ENCODE peak calls at places on chromosomes 12 and 14, in eight cellular contexts. A is cardiac fibroblast; M is H9; P is mesothelial cell of epicardium; Q is CD4-positive, alpha-beta T cell; C is heart right ventricle; G is choroid plexus epithelial cell; Y is fibroblast of the aortic adventitia. X is an unnamed sample.

GRCh38 chr14:106841701-106842100 is 1315.3 kb downstream of the TMEM121 start:
- DNase-seq in A (no peak), M (no peak), P (no peak), Q (no peak), C (no peak), G (no peak), Y (no peak), X (no peak)

GRCh38 chr12:82966160-82966559 is 279.5 kb downstream of the TMTC2 start:
- DNase-seq in A (peak), M (no peak), P (no peak), Q (no peak), C (no peak), G (peak), Y (no peak), X (no peak)

GRCh38 chr12:2959194-2959507 is at the start of gene TEAD4:
- DNase-seq in A (peak), M (peak), P (peak), Q (no peak), C (peak), G (peak), Y (peak), X (no peak)

GRCh38 chr14:91867316-91867988 is at the start of gene TC2N:
- DNase-seq in A (no peak), M (no peak), P (no peak), Q (peak), C (no peak), G (no peak), Y (no peak), X (no peak)

GRCh38 chr14:104800600-104801283 is at the start of gene ZBTB42:
- DNase-seq in A (peak), M (peak), P (peak), Q (peak), C (peak), G (peak), Y (peak), X (no peak)

GRCh38 chr12:57694459-57695019 is 607 bp downstream of the OS9 start:
- DNase-seq in A (peak), M (no peak), P (no peak), Q (no peak), C (no peak), G (peak), Y (no peak), X (no peak)

GRCh38 chr12:131491887-131492490 is 218.9 kb upstream of the SFSWAP start:
- DNase-seq in A (no peak), M (no peak), P (no peak), Q (no peak), C (no peak), G (no peak), Y (no peak), X (no peak)

GRCh38 chr12:10140001-10140400 is 10.0 kb upstream of the CLEC7A start:
- DNase-seq in A (peak), M (peak), P (peak), Q (peak), C (peak), G (peak), Y (peak), X (no peak)

GRCh38 chr12:75058228-75058627 is 151.4 kb downstream of the KCNC2 start:
- DNase-seq in A (no peak), M (no peak), P (no peak), Q (no peak), C (no peak), G (peak), Y (peak), X (no peak)

GRCh38 chr14:90535556-90535930 is 138.7 kb downstream of the CALM1 start:
- DNase-seq in A (no peak), M (no peak), P (no peak), Q (no peak), C (no peak), G (no peak), Y (no peak), X (no peak)

GRCh38 chr12:11807453-11807852 is 158.0 kb downstream of the ETV6 start:
- DNase-seq in A (no peak), M (no peak), P (no peak), Q (no peak), C (no peak), G (no peak), Y (no peak), X (no peak)

GRCh38 chr12:11805680-11806079 is 156.2 kb downstream of the ETV6 start:
- DNase-seq in A (no peak), M (no peak), P (no peak), Q (no peak), C (no peak), G (no peak), Y (no peak), X (no peak)

GRCh38 chr12:11804130-11804529 is 154.7 kb downstream of the ETV6 start:
- DNase-seq in A (no peak), M (no peak), P (no peak), Q (no peak), C (no peak), G (no peak), Y (peak), X (no peak)

GRCh38 chr12:11801643-11802042 is 152.2 kb downstream of the ETV6 start:
- DNase-seq in A (no peak), M (no peak), P (no peak), Q (no peak), C (no peak), G (no peak), Y (no peak), X (no peak)

GRCh38 chr12:11805043-11805442 is 155.6 kb downstream of the ETV6 start:
- DNase-seq in A (no peak), M (no peak), P (no peak), Q (no peak), C (no peak), G (no peak), Y (no peak), X (no peak)
- TF ChIP-seq CTCF in A (peak), M (peak), P (peak), Q (no peak), C (peak), G (peak), Y (peak), X (no peak)

GRCh38 chr12:29844667-29845066 is 60.9 kb upstream of the TMTC1 start:
- DNase-seq in A (peak), M (no peak), P (no peak), Q (no peak), C (no peak), G (peak), Y (peak), X (no peak)
- TF ChIP-seq CTCF in A (peak), M (no peak), P (no peak), Q (no peak), C (no peak), G (peak), Y (no peak), X (no peak)

DNA sequence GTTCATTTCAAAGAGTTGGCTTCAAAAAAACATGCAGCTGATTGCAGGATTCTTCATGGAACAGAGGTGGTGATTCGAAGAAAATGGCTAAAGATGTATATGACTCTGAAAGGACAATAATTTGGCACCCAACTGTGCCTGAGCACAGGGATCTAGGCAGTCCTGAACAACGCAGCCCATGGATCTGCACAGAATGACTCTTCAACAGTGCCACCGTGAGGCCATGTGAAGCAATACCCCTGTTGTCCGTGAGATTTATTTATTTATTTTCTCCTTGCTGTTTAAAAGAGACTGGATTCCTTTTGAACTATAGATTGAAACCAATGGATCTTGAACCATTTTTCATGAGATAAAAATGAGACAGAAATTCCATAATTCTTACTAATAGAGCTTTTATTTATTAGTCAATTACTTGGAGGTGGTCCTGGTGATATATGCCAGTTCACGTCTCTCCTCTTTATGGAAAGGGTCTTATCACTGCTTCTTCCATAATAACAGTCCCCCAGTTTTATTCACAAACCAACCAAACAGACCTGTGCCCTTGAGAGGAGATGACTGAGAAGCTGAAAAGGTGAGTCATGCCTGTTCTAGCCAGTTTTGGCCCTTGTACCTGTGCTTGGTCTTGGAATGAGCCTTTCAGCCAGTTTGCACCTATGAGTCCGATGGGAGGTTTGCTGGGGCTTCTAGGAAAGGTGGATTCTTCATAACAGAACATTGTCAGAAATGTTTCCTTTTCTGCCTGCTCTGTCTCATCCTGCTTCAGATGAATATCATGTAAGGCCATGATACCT is 1598.3 kb downstream of the AACS start:
- DNase-seq in A (peak), M (peak), P (no peak), Q (no peak), C (no peak), G (peak), Y (peak), X (no peak)
- TF ChIP-seq CTCF in A (peak), M (peak), P (no peak), Q (no peak), C (no peak), G (peak), Y (peak), X (no peak)

GRCh38 chr12:64273527-64274403 is 51.7 kb upstream of the KICS2 start:
- DNase-seq in A (peak), M (peak), P (no peak), Q (peak), C (no peak), G (peak), Y (peak), X (no peak)
- TF ChIP-seq CTCF in A (peak), M (peak), P (no peak), Q (peak), C (peak), G (peak), Y (peak), X (no peak)

GRCh38 chr12:14369322-14369721 is 3.8 kb downstream of the ATF7IP start:
- DNase-seq in A (no peak), M (no peak), P (no peak), Q (no peak), C (no peak), G (no peak), Y (no peak), X (no peak)

GRCh38 chr12:14367097-14367661 is 1.7 kb downstream of the ATF7IP start:
- DNase-seq in A (peak), M (no peak), P (no peak), Q (no peak), C (no peak), G (peak), Y (peak), X (no peak)

GRCh38 chr12:14365294-14366210 is at the start of gene ATF7IP:
- DNase-seq in A (peak), M (peak), P (peak), Q (peak), C (peak), G (peak), Y (peak), X (peak)

GRCh38 chr12:14364583-14365271 is 755 bp upstream of the ATF7IP start:
- DNase-seq in A (no peak), M (no peak), P (no peak), Q (no peak), C (no peak), G (no peak), Y (no peak), X (no peak)

GRCh38 chr12:14366211-14366762 is 805 bp downstream of the ATF7IP start:
- DNase-seq in A (peak), M (no peak), P (no peak), Q (no peak), C (no peak), G (peak), Y (no peak), X (no peak)
- TF ChIP-seq CTCF in A (peak), M (peak), P (no peak), Q (no peak), C (peak), G (no peak), Y (peak), X (no peak)

DNA sequence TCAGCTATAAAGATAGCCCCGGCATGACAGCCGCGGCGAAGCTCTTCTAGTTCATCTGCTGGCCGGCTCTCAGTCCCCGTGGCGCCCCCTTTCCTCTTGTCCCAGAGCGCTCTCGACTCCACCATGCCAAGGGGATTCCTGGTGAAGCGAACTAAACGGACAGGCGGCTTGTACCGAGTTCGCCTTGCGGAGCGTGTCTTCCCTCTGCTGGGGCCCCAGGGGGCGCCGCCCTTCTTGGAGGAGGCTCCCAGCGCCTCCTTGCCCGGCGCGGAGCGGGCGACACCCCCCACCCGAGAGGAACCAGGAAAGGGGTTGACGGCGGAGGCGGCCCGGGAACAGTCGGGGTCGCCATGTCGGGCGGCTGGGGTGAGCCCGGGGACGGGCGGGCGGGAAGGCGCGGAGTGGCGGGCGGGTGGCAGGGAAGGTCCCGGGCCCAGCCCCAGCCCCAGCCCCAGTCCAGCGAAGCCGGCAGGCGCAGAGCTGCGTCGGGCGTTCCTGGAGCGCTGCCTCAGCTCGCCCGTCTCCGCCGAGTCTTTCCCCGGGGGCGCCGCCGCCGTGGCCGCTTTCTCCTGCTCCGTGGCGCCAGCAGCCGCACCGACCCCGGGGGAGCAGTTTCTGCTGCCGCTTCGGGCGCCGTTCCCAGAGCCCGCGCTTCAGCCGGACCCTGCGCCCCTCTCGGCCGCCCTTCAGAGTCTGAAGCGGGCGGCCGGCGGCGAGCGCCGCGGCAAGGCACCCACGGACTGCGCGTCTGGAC is at the start of gene INSM2:
- DNase-seq in A (peak), M (no peak), P (no peak), Q (no peak), C (no peak), G (peak), Y (peak), X (peak)
- TF ChIP-seq CTCF in A (no peak), M (peak), P (no peak), Q (no peak), C (no peak), G (no peak), Y (no peak), X (no peak)